ENCODE peak calls at places on chromosomes 5 and 9, in eight cellular contexts. P, L, S, O, D, X, J and K are unnamed samples.

GRCh38 chr5:178466342-178466741 is 123.9 kb downstream of the COL23A1 start:
- DNase-seq in J (no peak), D (no peak), S (no peak), X (no peak), L (peak; percentile 17), O (no peak), P (no peak), K (no peak)

GRCh38 chr5:33969572-33970452 is 14.7 kb downstream of the SLC45A2 start:
- DNase-seq in P (no peak), O (peak; percentile 40), S (no peak), L (no peak), D (no peak), J (peak; percentile 36), X (no peak), K (peak; percentile 17)

GRCh38 chr5:112219000-112219399 is 200.1 kb downstream of the EPB41L4A start:
- DNase-seq in X (no peak), O (no peak), J (no peak), S (no peak), D (no peak), P (no peak), L (no peak), K (no peak)

GRCh38 chr5:39570418-39571027 is 145.7 kb upstream of the DAB2 start:
- DNase-seq in X (no peak), S (no peak), O (peak; percentile 46), P (no peak), L (no peak), J (no peak), D (peak; percentile 44), K (peak; percentile 35)

GRCh38 chr5:148208226-148208625 is 5.4 kb downstream of the SPINK6 start:
- DNase-seq in P (no peak), X (no peak), S (no peak), J (no peak), L (no peak), O (no peak), D (no peak), K (no peak)

GRCh38 chr9:107982735-107983134 is 493.2 kb upstream of the KLF4 start:
- DNase-seq in S (no peak), O (no peak), P (no peak), D (no peak), J (no peak), X (no peak), L (no peak), K (no peak)

GRCh38 chr9:96217358-96217755 is 84.6 kb downstream of the HSD17B3 start:
- DNase-seq in P (no peak), L (no peak), O (no peak), D (no peak), J (peak; percentile 10), S (no peak), X (no peak), K (no peak)

GRCh38 chr9:132560604-132561304 is 21.7 kb upstream of the BARHL1 start:
- DNase-seq in S (no peak), O (no peak), L (no peak), J (peak; percentile 31), P (no peak), D (no peak), X (no peak), K (no peak)

GRCh38 chr5:136999787-137000186 is 499.3 kb downstream of the SPOCK1 start:
- DNase-seq in X (no peak), L (no peak), O (no peak), S (no peak), J (no peak), D (no peak), P (no peak), K (no peak)

GRCh38 chr5:120873083-120873482 is 409.0 kb downstream of the PRR16 start:
- DNase-seq in X (no peak), D (no peak), L (no peak), S (no peak), J (no peak), O (no peak), P (no peak), K (no peak)

GRCh38 chr5:138466058-138466899 is 1.0 kb downstream of the EGR1 start:
- DNase-seq in O (no peak), X (no peak), S (peak; percentile 31), P (no peak), L (no peak), D (no peak), J (peak; percentile 46), K (no peak)

GRCh38 chr5:9838906-9839305 is 208.8 kb upstream of the TAS2R1 start:
- DNase-seq in X (no peak), D (no peak), J (no peak), L (no peak), O (no peak), S (no peak), P (no peak), K (no peak)

GRCh38 chr9:73643379-73644013 is 491.8 kb downstream of the ANXA1 start:
- DNase-seq in D (peak; percentile 54), J (no peak), S (no peak), P (no peak), X (no peak), L (no peak), O (peak; percentile 62), K (no peak)

GRCh38 chr9:128169492-128169891 is 9.4 kb downstream of the BBLN start:
- DNase-seq in D (no peak), L (no peak), O (no peak), X (no peak), P (no peak), J (no peak), S (no peak), K (no peak)

GRCh38 chr5:76715734-76716455 is at the start of gene F2R:
- DNase-seq in X (peak; percentile 49), S (peak; percentile 51), P (no peak), O (no peak), J (peak; percentile 32), L (peak; percentile 77), D (peak; percentile 41), K (no peak)

GRCh38 chr9:115132648-115133047 is 14.7 kb upstream of the TNC start:
- DNase-seq in J (no peak), O (no peak), X (no peak), L (no peak), P (no peak), D (no peak), S (no peak), K (no peak)

GRCh38 chr9:136170291-136170901 is 34.5 kb downstream of the LHX3 start:
- DNase-seq in L (peak; percentile 60), X (peak; percentile 30), S (peak; percentile 54), O (no peak), P (peak; percentile 67), J (peak; percentile 54), D (peak; percentile 8), K (peak; percentile 66)

GRCh38 chr9:109035684-109036423 is 22.6 kb upstream of the CTNNAL1 start:
- DNase-seq in P (no peak), X (no peak), S (no peak), D (peak; percentile 86), J (peak; percentile 90), L (no peak), O (peak; percentile 48), K (no peak)

GRCh38 chr5:174607205-174607604 is 117.2 kb upstream of the MSX2 start:
- DNase-seq in L (no peak), S (no peak), O (no peak), X (no peak), P (no peak), D (no peak), J (no peak), K (no peak)

GRCh38 chr5:32462618-32463017 is 18.1 kb upstream of the ZFR start:
- DNase-seq in D (no peak), J (no peak), P (no peak), L (no peak), S (peak; percentile 59), O (no peak), X (no peak), K (no peak)

GRCh38 chr5:174177531-174177930 is 132.0 kb downstream of the NSG2 start:
- DNase-seq in X (no peak), L (no peak), P (no peak), S (no peak), D (no peak), J (no peak), O (no peak), K (no peak)

GRCh38 chr9:127123239-127123935 is 952 bp upstream of the ANGPTL2 start:
- DNase-seq in S (no peak), J (peak; percentile 35), D (no peak), X (no peak), L (no peak), O (no peak), P (no peak), K (no peak)

GRCh38 chr9:107929439-107929838 is 439.9 kb upstream of the KLF4 start:
- DNase-seq in J (peak; percentile 70), D (no peak), P (no peak), O (no peak), S (no peak), L (no peak), X (no peak), K (no peak)

GRCh38 chr5:142551242-142552067 is 134.4 kb downstream of the FGF1 start:
- DNase-seq in J (peak; percentile 19), O (no peak), S (no peak), L (no peak), D (no peak), X (no peak), P (no peak), K (no peak)

GRCh38 chr5:171830686-171831085 is 45.1 kb downstream of the SMIM23 start:
- DNase-seq in P (no peak), J (no peak), L (no peak), D (no peak), S (no peak), X (no peak), O (no peak), K (no peak)

GRCh38 chr5:96881511-96882115 is 5.3 kb downstream of the ERAP2 start:
- DNase-seq in J (no peak), S (no peak), O (peak; percentile 29), P (no peak), D (peak; percentile 76), L (no peak), X (no peak), K (no peak)

GRCh38 chr5:16784088-16784487 is 152.0 kb downstream of the MYO10 start:
- DNase-seq in P (no peak), S (no peak), O (no peak), L (no peak), D (no peak), X (no peak), J (no peak), K (no peak)

GRCh38 chr5:141508808-141509611 is 20.1 kb downstream of the PCDHGC5 start:
- DNase-seq in L (no peak), X (no peak), P (no peak), O (peak; percentile 95), S (no peak), D (peak; percentile 35), J (peak; percentile 81), K (peak; percentile 75)

GRCh38 chr9:114504341-114505186 is 709 bp downstream of the WHRN start:
- DNase-seq in L (peak; percentile 57), X (peak; percentile 8), P (peak; percentile 54), D (peak; percentile 74), J (peak; percentile 78), S (peak; percentile 32), O (no peak), K (no peak)

GRCh38 chr9:123365881-123366528 is 10.0 kb downstream of the CRB2 start:
- DNase-seq in J (no peak), D (no peak), S (no peak), X (no peak), O (no peak), L (no peak), P (no peak), K (no peak)

GRCh38 chr5:160506006-160507004 is 84.7 kb downstream of the PTTG1 start:
- DNase-seq in O (no peak), S (peak; percentile 35), X (peak; percentile 55), J (peak; percentile 39), P (peak; percentile 60), L (peak; percentile 73), D (no peak), K (peak; percentile 51)

GRCh38 chr5:19902316-19902934 is 85.6 kb downstream of the CDH18 start:
- DNase-seq in S (no peak), J (no peak), D (no peak), L (no peak), P (no peak), X (no peak), O (no peak), K (no peak)

GRCh38 chr9:115276621-115277020 is 158.7 kb upstream of the TNC start:
- DNase-seq in X (no peak), D (no peak), J (no peak), O (no peak), S (no peak), L (no peak), P (no peak), K (no peak)

GRCh38 chr5:137395011-137395755 is 103.9 kb downstream of the SPOCK1 start:
- DNase-seq in J (no peak), S (no peak), X (no peak), O (no peak), L (no peak), D (peak; percentile 91), P (no peak), K (no peak)